ENCODE peak calls at places on chromosomes 16 and 17, in five cellular contexts. One of them, this sample, is unnamed.

GRCh38 chr17:41498276-41498675 is 7.1 kb downstream of the KRT13 start:
- DNase-seq in neuronal stem cell: no peak
- DNase-seq in trophoblast cell: no peak
- DNase-seq in H1: no peak
- DNase-seq in mesendoderm: no peak
- DNase-seq in this sample: no peak

GRCh38 chr16:47886631-47887415 is 269.0 kb downstream of the ABCC12 start:
- DNase-seq in neuronal stem cell: no peak
- DNase-seq in trophoblast cell: no peak
- DNase-seq in H1: no peak
- DNase-seq in mesendoderm: peak; percentile 86
- DNase-seq in this sample: no peak

GRCh38 chr17:63998721-63999679 is 849 bp downstream of the PRR29 start:
- DNase-seq in neuronal stem cell: no peak
- DNase-seq in trophoblast cell: no peak
- DNase-seq in H1: no peak
- DNase-seq in mesendoderm: no peak
- DNase-seq in this sample: peak; percentile 59

GRCh38 chr16:2953706-2954105 is 10.4 kb upstream of the KREMEN2 start:
- DNase-seq in neuronal stem cell: no peak
- DNase-seq in trophoblast cell: no peak
- DNase-seq in H1: no peak
- DNase-seq in mesendoderm: no peak
- DNase-seq in this sample: peak; percentile 30

GRCh38 chr16:85782476-85782875 is 16.9 kb downstream of the EMC8 start:
- DNase-seq in neuronal stem cell: no peak
- DNase-seq in trophoblast cell: no peak
- DNase-seq in H1: no peak
- DNase-seq in mesendoderm: no peak
- DNase-seq in this sample: no peak

GRCh38 chr16:67336646-67337045 is 10.0 kb downstream of the LRRC36 start:
- DNase-seq in neuronal stem cell: no peak
- DNase-seq in trophoblast cell: no peak
- DNase-seq in H1: no peak
- DNase-seq in mesendoderm: no peak
- DNase-seq in this sample: no peak

GRCh38 chr17:7560172-7561027 is 1.3 kb upstream of the SENP3 start:
- DNase-seq in neuronal stem cell: peak; percentile 67
- DNase-seq in trophoblast cell: peak; percentile 74
- DNase-seq in H1: no peak
- DNase-seq in mesendoderm: peak; percentile 91
- DNase-seq in this sample: peak; percentile 94

GRCh38 chr17:48791128-48792032 is 25.6 kb downstream of the TTLL6 start:
- DNase-seq in neuronal stem cell: peak; percentile 67
- DNase-seq in trophoblast cell: peak; percentile 80
- DNase-seq in H1: peak; percentile 70
- DNase-seq in mesendoderm: peak; percentile 93
- DNase-seq in this sample: peak; percentile 93

GRCh38 chr17:1313270-1314005 is 34.0 kb downstream of the TRARG1 start:
- DNase-seq in neuronal stem cell: no peak
- DNase-seq in trophoblast cell: no peak
- DNase-seq in H1: no peak
- DNase-seq in mesendoderm: no peak
- DNase-seq in this sample: no peak

GRCh38 chr17:49576121-49576905 is 642 bp downstream of the NXPH3 start:
- DNase-seq in neuronal stem cell: peak; percentile 61
- DNase-seq in trophoblast cell: peak; percentile 59
- DNase-seq in H1: no peak
- DNase-seq in mesendoderm: peak; percentile 76
- DNase-seq in this sample: peak; percentile 91

GRCh38 chr16:73037845-73038570 is 9.9 kb downstream of the ZFHX3 start:
- DNase-seq in neuronal stem cell: no peak
- DNase-seq in trophoblast cell: no peak
- DNase-seq in H1: no peak
- DNase-seq in mesendoderm: no peak
- DNase-seq in this sample: no peak
- H3K4me1 ChIP-seq in neuronal stem cell: peaks cover 58% of the 10 kb centered on the region
- H3K4me1 ChIP-seq in trophoblast cell: peaks cover 51% of the 10 kb centered on the region
- H3K4me1 ChIP-seq in H1: peaks cover 34% of the 10 kb centered on the region
- H3K4me1 ChIP-seq in mesendoderm: peaks cover 23% of the 10 kb centered on the region
- H3K4me1 ChIP-seq in this sample: peaks cover 23% of the 10 kb centered on the region

DNA sequence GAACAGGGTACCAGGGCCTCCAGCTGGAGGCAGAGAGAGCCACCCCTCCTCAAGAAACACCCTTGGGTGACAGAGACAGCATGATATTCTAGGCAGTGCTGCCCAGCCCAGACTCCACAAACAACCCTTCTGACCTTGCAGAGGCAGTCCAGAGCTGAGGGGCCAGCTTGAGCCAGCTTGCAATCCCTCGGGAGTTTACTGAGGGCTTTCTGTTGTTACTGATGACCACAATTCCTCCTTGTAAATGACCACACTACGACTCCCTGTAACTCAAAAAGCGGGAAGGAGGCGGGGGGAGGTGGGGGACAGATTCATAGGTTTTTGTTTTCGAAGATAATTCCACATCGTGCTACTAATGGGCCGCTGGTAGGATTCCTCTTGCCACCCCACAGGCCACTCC is 18.7 kb upstream of the MNT start:
- DNase-seq in neuronal stem cell: no peak
- DNase-seq in trophoblast cell: no peak
- DNase-seq in H1: no peak
- DNase-seq in mesendoderm: no peak
- DNase-seq in this sample: no peak
- H2BK120ac ChIP-seq in neuronal stem cell: no peak overlapping the region
- H2BK120ac ChIP-seq in trophoblast cell: no peak overlapping the region
- H2BK120ac ChIP-seq in H1: no peak overlapping the region
- H2BK120ac ChIP-seq in mesendoderm: no peak overlapping the region
- H2BK120ac ChIP-seq in this sample: no peak overlapping the region

DNA sequence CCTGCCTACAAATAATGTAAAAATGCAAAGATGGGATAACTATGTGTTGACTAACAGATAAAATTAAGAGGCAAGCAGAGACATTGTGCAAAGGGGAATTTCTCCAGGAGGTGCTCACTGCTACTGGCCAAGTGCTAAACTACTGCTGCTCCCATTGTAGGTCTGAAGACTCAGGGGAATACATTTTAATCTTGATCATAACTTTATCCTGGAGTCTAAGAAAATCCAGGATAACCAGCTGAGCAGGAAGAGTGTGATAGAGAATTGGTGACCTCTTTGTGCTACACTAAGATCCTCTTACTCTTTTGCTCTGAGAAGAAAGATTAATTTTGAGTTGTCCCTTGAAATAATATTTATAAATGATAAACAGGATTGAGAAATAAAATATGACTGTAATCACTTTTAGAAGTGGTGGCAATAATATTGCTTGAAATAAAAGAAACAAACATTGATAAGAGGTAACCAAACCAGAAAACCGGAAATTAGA is 5.9 kb downstream of the RNF43 start:
- DNase-seq in neuronal stem cell: no peak
- DNase-seq in trophoblast cell: peak; percentile 88
- DNase-seq in H1: no peak
- DNase-seq in mesendoderm: no peak
- DNase-seq in this sample: no peak
- H3K4me1 ChIP-seq in neuronal stem cell: no peaks in the 10 kb centered on the region
- H3K4me1 ChIP-seq in trophoblast cell: peaks cover 6% of the 10 kb centered on the region
- H3K4me1 ChIP-seq in H1: no peaks in the 10 kb centered on the region
- H3K4me1 ChIP-seq in mesendoderm: no peaks in the 10 kb centered on the region
- H3K4me1 ChIP-seq in this sample: no peaks in the 10 kb centered on the region

GRCh38 chr16:72850021-72850420 is 197.9 kb downstream of the ZFHX3 start:
- DNase-seq in neuronal stem cell: no peak
- DNase-seq in trophoblast cell: no peak
- DNase-seq in H1: no peak
- DNase-seq in mesendoderm: no peak
- DNase-seq in this sample: no peak
- H2BK120ac ChIP-seq in neuronal stem cell: no peak overlapping the region
- H2BK120ac ChIP-seq in trophoblast cell: no peak overlapping the region
- H2BK120ac ChIP-seq in H1: no peak overlapping the region
- H2BK120ac ChIP-seq in mesendoderm: no peak overlapping the region
- H2BK120ac ChIP-seq in this sample: no peak overlapping the region

This sample was measured in H9.